ENCODE peak calls at places on chromosomes 6 and 20, in seven cellular contexts. K, N, H, P, I, G and R are unnamed samples. For H3K4me1, the result is how much of the 10 kb centered on the place peaks cover.

GRCh38 chr6:41675176-41675767 is 37.0 kb downstream of the MDFI start:
- ATAC-seq in K (no peak), N (no peak), H (no peak), P (no peak), I (no peak), G (no peak), R (no peak)

GRCh38 chr6:43297644-43298564 is at the start of gene SLC22A7:
- ATAC-seq in K (no peak), N (no peak), H (peak), P (no peak), I (no peak), G (no peak), R (no peak)

GRCh38 chr6:164749126-164749758 is 560.2 kb downstream of the C6orf118 start:
- ATAC-seq in K (no peak), N (no peak), H (no peak), P (no peak), I (no peak), G (no peak), R (peak)

GRCh38 chr20:9144643-9145042 is 75.8 kb downstream of the PLCB4 start:
- ATAC-seq in K (no peak), N (no peak), H (no peak), P (no peak), I (no peak), G (no peak), R (no peak)

GRCh38 chr6:33490621-33491020 is 36.2 kb downstream of the ZBTB9 start:
- ATAC-seq in K (no peak), N (no peak), H (no peak), P (no peak), I (no peak), G (no peak), R (no peak)

GRCh38 chr20:44309763-44310663 is 989 bp downstream of the FITM2 start:
- ATAC-seq in K (peak), N (peak), H (peak), P (peak), I (peak), G (peak), R (peak)

GRCh38 chr6:44977406-44977740 is 350.8 kb upstream of the RUNX2 start:
- ATAC-seq in K (no peak), N (no peak), H (no peak), P (no peak), I (no peak), G (no peak), R (no peak)

GRCh38 chr6:122571888-122572287 is 38.3 kb upstream of the PKIB start:
- ATAC-seq in K (no peak), N (no peak), H (no peak), P (no peak), I (no peak), G (no peak), R (no peak)

GRCh38 chr20:8854566-8854965 is 214.3 kb upstream of the PLCB4 start:
- ATAC-seq in K (peak), N (peak), H (peak), P (no peak), I (no peak), G (peak), R (peak)

GRCh38 chr6:135731116-135731515 is 120.4 kb upstream of the PDE7B start:
- ATAC-seq in K (no peak), N (no peak), H (no peak), P (no peak), I (no peak), G (no peak), R (no peak)

GRCh38 chr6:138526822-138527235 is 27.5 kb upstream of the NHSL1 start:
- ATAC-seq in K (no peak), N (no peak), H (peak), P (no peak), I (no peak), G (no peak), R (no peak)

GRCh38 chr20:43388267-43389081 is 69.2 kb upstream of the SRSF6 start:
- ATAC-seq in K (no peak), N (no peak), H (no peak), P (peak), I (no peak), G (no peak), R (no peak)

GRCh38 chr20:51480507-51481270 is 61.8 kb downstream of the NFATC2 start:
- ATAC-seq in K (no peak), N (no peak), H (no peak), P (no peak), I (no peak), G (no peak), R (no peak)

GRCh38 chr20:11331096-11331495 is 586.6 kb upstream of the BTBD3 start:
- ATAC-seq in K (peak), N (no peak), H (no peak), P (no peak), I (no peak), G (no peak), R (no peak)

GRCh38 chr20:11274137-11274536 is 600.3 kb upstream of the JAG1 start:
- ATAC-seq in K (peak), N (no peak), H (peak), P (no peak), I (peak), G (peak), R (peak)

GRCh38 chr6:129100164-129100563 is 217.2 kb downstream of the LAMA2 start:
- ATAC-seq in K (no peak), N (no peak), H (no peak), P (no peak), I (no peak), G (no peak), R (no peak)

GRCh38 chr6:122438975-122439374 is 32.6 kb downstream of the SERINC1 start:
- ATAC-seq in K (no peak), N (peak), H (no peak), P (peak), I (no peak), G (no peak), R (no peak)

GRCh38 chr6:43972179-43972914 is 154.9 kb downstream of the MRPL14 start:
- ATAC-seq in K (peak), N (peak), H (no peak), P (peak), I (no peak), G (peak), R (peak)

GRCh38 chr20:36105731-36106226 is 48.8 kb upstream of the EPB41L1 start:
- ATAC-seq in K (no peak), N (peak), H (peak), P (peak), I (peak), G (no peak), R (no peak)

GRCh38 chr6:110509617-110510231 is 33.3 kb upstream of the SLC22A16 start:
- ATAC-seq in K (no peak), N (no peak), H (no peak), P (no peak), I (peak), G (peak), R (no peak)

GRCh38 chr20:56843386-56843785 is 214.3 kb downstream of the TFAP2C start:
- ATAC-seq in K (no peak), N (no peak), H (no peak), P (peak), I (no peak), G (no peak), R (no peak)

GRCh38 chr20:4726710-4727391 is 5.1 kb downstream of the PRND start:
- ATAC-seq in K (no peak), N (no peak), H (peak), P (no peak), I (no peak), G (peak), R (no peak)

GRCh38 chr6:21438237-21438985 is 155.1 kb upstream of the SOX4 start:
- ATAC-seq in K (peak), N (no peak), H (no peak), P (no peak), I (no peak), G (no peak), R (no peak)

GRCh38 chr6:22250486-22250885 is 46.4 kb downstream of the PRL start:
- ATAC-seq in K (no peak), N (no peak), H (no peak), P (no peak), I (no peak), G (no peak), R (no peak)

GRCh38 chr6:166743415-166743814 is 116.4 kb upstream of the RPS6KA2 start:
- ATAC-seq in K (no peak), N (no peak), H (no peak), P (peak), I (no peak), G (no peak), R (no peak)

GRCh38 chr20:46312075-46312944 is 4.0 kb upstream of the CDH22 start:
- ATAC-seq in K (no peak), N (peak), H (no peak), P (no peak), I (peak), G (no peak), R (no peak)

GRCh38 chr6:132392792-132393191 is 8.5 kb downstream of the MOXD1 start:
- ATAC-seq in K (no peak), N (no peak), H (no peak), P (no peak), I (peak), G (no peak), R (no peak)

GRCh38 chr6:139433647-139434419 is 59.4 kb upstream of the CITED2 start:
- ATAC-seq in K (no peak), N (peak), H (no peak), P (peak), I (no peak), G (peak), R (peak)

GRCh38 chr6:5850848-5851255 is 155.9 kb downstream of the NRN1 start:
- ATAC-seq in K (peak), N (no peak), H (peak), P (no peak), I (peak), G (no peak), R (no peak)

GRCh38 chr6:21970560-21970959 is 326.3 kb downstream of the PRL start:
- ATAC-seq in K (no peak), N (no peak), H (no peak), P (no peak), I (no peak), G (no peak), R (no peak)

GRCh38 chr6:134647861-134648260 is 302.0 kb downstream of the ALDH8A1 start:
- ATAC-seq in K (no peak), N (no peak), H (no peak), P (no peak), I (no peak), G (no peak), R (no peak)

GRCh38 chr6:43805695-43806040 is 35.7 kb downstream of the VEGFA start:
- ATAC-seq in K (no peak), N (no peak), H (peak), P (no peak), I (no peak), G (no peak), R (no peak)

GRCh38 chr6:120354452-120355098 is 979.7 kb downstream of the TBC1D32 start:
- ATAC-seq in K (no peak), N (no peak), H (no peak), P (no peak), I (no peak), G (no peak), R (no peak)

GRCh38 chr6:131023834-131024504 is 39.1 kb downstream of the EPB41L2 start:
- ATAC-seq in K (no peak), N (no peak), H (no peak), P (no peak), I (peak), G (peak), R (no peak)

GRCh38 chr6:7730411-7730810 is 4.5 kb downstream of the BMP6 start:
- ATAC-seq in K (no peak), N (no peak), H (no peak), P (no peak), I (no peak), G (no peak), R (no peak)

GRCh38 chr6:7730003-7730402 is 4.1 kb downstream of the BMP6 start:
- ATAC-seq in K (no peak), N (no peak), H (no peak), P (no peak), I (no peak), G (no peak), R (no peak)

GRCh38 chr6:7731289-7731688 is 5.4 kb downstream of the BMP6 start:
- ATAC-seq in K (no peak), N (no peak), H (peak), P (no peak), I (no peak), G (no peak), R (no peak)

GRCh38 chr6:7730852-7731251 is 5.0 kb downstream of the BMP6 start:
- ATAC-seq in K (no peak), N (no peak), H (peak), P (no peak), I (peak), G (peak), R (no peak)

DNA sequence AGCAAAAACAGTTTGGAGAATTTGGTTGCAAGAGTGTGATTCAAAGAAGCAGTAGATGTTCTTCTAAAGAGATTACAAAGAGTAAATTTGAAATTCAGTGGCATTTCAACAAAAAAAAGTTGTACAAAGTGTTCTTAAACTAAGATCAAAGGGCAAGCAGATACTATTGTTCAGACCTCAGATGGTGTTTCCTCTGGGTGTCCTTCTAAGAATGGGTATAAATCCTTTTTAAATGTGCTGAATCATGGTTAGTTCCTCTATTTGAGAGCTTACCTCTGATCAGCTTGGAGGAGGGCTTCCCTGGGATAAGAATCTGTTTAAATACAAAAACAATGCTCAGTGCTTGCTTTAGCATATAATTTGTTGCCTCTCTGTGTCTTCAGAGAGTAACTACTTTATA is 6.3 kb downstream of the BMP6 start:
- ATAC-seq in K (no peak), N (peak), H (peak), P (no peak), I (no peak), G (no peak), R (no peak)
- TF ChIP-seq POLR2A in K (no peak), N (no peak), H (no peak), P (no peak), I (no peak), G (no peak), R (no peak)

GRCh38 chr20:25313608-25314007 is 65.7 kb downstream of the PYGB start:
- ATAC-seq in K (no peak), N (no peak), H (no peak), P (no peak), I (no peak), G (no peak), R (no peak)
- H3K4me1 ChIP-seq in K (under half), N (under half), H (under half), P (under half), I (half or more), G (under half), R (under half)

GRCh38 chr6:10219510-10219909 is 195.4 kb downstream of the TFAP2A start:
- ATAC-seq in K (no peak), N (no peak), H (no peak), P (no peak), I (no peak), G (no peak), R (no peak)
- TF ChIP-seq CTCF in K (no peak), N (no peak), H (no peak), P (no peak), I (no peak), G (no peak), R (no peak)

DNA sequence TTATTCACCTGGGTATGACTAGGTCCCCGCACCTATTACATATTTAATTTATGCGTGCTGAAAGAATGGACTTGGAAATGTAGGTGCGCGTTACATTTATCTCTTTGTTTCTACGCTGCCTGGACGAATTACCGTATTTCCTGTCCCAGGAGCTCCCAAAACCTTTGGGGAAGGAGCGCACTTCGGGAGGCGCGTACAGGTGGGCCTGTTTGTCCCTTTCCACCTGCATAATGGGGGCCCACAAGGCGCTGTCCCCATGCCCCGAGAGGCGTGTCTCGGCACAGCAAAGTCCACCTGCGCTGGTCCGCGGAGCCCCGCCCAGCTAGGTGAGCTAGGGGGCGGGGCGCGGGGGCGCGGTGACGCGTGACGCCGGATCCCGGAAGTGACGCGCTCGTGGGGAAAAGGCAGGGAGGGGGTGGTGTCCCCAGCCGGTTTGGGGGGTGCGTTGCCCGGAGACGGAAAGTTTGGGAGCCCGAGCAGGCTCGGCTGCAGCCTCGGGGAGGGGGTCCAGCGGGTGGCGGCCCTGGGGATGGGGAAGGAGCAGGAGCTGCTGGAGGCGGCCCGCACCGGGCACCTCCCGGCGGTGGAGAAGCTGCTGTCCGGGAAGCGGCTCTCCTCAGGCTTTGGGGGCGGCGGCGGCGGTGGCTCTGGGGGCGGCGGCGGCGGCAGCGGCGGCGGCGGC is at the start of gene ANKS1A:
- ATAC-seq in K (peak), N (peak), H (peak), P (peak), I (peak), G (peak), R (peak)
- TF ChIP-seq POLR2A in K (peak), N (peak), H (peak), P (no peak), I (peak), G (no peak), R (peak)

DNA sequence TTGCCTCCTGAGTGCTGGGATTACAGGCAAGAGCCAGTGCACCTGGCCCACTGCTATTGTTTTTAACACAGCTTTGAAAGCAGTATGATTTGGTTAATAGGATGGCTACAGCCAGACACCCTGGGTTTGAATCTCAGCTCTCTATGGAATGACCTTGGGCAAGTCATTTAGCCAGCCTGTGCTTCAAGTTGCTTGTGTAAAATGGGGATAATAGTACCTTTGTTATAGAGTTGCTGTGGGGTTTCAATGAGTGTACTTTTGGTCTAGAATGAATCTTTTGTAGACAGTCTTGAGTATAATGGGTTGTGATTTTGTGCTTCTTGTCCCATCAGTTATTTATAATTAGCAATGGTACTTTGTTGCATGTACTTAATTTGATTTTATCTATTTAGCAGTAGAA is 70.9 kb downstream of the JARID2 start:
- ATAC-seq in K (no peak), N (no peak), H (no peak), P (no peak), I (no peak), G (no peak), R (no peak)
- H3K4me1 ChIP-seq in K (under half), N (under half), H (under half), P (under half), I (under half), G (under half), R (under half)

DNA sequence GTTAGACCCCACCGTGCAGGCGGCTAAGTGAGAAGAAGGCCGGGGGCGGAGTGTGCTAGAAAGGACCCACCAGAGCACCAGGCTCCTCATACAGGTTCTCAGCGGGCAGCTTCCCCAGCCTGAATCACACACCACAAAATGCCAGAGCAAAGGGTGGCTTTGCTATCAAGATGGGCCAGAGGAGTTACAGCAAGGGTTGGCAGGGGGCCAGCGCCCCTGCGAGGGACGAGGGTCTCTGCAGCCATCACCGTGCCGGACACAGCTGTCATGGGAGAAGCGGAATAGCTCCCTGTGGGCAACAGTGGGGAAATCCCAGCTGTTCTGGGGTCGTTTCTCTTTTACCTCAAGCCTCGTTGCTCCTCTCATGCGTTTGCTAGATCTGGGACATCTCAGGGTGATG is 206.3 kb downstream of the SMOC2 start:
- ATAC-seq in K (no peak), N (no peak), H (no peak), P (no peak), I (no peak), G (no peak), R (no peak)
- TF ChIP-seq CTCF in K (no peak), N (no peak), H (no peak), P (no peak), I (no peak), G (no peak), R (no peak)

GRCh38 chr20:54134445-54135220 is 39.2 kb downstream of the CYP24A1 start:
- ATAC-seq in K (no peak), N (no peak), H (no peak), P (no peak), I (peak), G (no peak), R (no peak)

GRCh38 chr20:54129350-54129749 is 44.4 kb downstream of the CYP24A1 start:
- ATAC-seq in K (no peak), N (no peak), H (no peak), P (no peak), I (no peak), G (no peak), R (no peak)

GRCh38 chr20:54133434-54134427 is 40.1 kb downstream of the CYP24A1 start:
- ATAC-seq in K (peak), N (no peak), H (peak), P (no peak), I (peak), G (peak), R (no peak)

GRCh38 chr20:54131675-54132611 is 41.8 kb downstream of the CYP24A1 start:
- ATAC-seq in K (no peak), N (peak), H (no peak), P (no peak), I (no peak), G (no peak), R (no peak)

DNA sequence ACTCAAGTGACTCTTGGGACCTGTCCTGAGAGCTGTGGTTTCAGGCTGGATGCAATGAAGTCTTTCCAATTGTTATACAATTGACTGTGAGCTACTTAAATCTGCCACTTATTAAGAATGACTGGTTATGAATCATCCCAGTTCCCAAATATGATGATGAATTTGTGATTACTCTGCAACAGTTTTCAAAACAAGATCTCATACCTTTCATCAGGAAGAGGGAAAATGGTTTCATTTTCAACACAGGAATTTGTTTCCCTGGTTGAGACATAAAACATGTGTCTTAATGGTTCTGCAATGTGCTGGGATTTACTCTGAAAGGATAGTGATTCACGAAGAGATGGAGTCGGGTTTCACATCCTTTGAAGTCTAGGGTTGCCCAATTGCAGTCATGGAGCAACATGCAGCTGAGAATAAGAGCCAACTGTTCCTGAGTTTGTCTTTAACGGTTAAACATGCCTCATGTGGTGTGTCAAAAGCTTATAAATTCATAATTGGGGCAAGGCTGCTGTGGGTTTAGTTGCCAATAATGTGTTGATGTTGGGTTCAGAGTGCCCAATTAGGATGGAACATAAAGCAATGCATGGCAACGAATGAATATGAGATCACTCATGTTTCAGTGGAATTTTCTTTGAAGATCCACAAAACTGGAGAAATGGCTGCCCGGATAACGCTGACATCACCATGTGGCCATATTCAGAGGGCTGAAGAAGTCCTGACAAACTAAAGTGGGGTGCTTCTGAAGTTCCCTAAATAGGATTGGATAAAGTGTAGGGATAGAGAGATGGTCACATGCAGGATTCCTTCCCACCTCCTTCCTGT is 41.0 kb downstream of the CYP24A1 start:
- ATAC-seq in K (peak), N (no peak), H (peak), P (peak), I (peak), G (peak), R (peak)
- TF ChIP-seq POLR2A in K (no peak), N (no peak), H (no peak), P (no peak), I (no peak), G (no peak), R (no peak)